ENCODE peak calls at places on chromosome 13, in six cellular contexts. I, U, Q, R, H and X are unnamed samples.

GRCh38 chr13:21137696-21138095 is 38.7 kb downstream of the SKA3 start:
- DNase-seq in H (peak), I (no peak), Q (no peak), U (peak), R (peak), X (no peak)

GRCh38 chr13:112657850-112658445 is 31.9 kb upstream of the ATP11A start:
- DNase-seq in R (peak), I (no peak), H (peak), U (peak), Q (no peak), X (peak)

GRCh38 chr13:38264363-38265134 is 85.1 kb upstream of the UFM1 start:
- DNase-seq in H (no peak), I (peak), U (no peak), R (no peak), Q (no peak), X (no peak)

GRCh38 chr13:108069521-108070210 is 145.7 kb downstream of the LIG4 start:
- DNase-seq in I (no peak), H (no peak), R (no peak), U (no peak), Q (no peak), X (no peak)

GRCh38 chr13:23956106-23956505 is 58.8 kb upstream of the C1QTNF9B start:
- DNase-seq in U (peak), R (peak), I (no peak), H (peak), Q (no peak), X (no peak)

GRCh38 chr13:32538234-32538620 is 368 bp downstream of the N4BP2L2 start:
- DNase-seq in R (peak), U (peak), H (peak), I (peak), Q (peak), X (no peak)

GRCh38 chr13:66347718-66348117 is 882.4 kb downstream of the PCDH9 start:
- DNase-seq in H (no peak), I (no peak), R (no peak), Q (no peak), U (peak), X (no peak)

GRCh38 chr13:40061466-40062450 is 406.3 kb downstream of the COG6 start:
- DNase-seq in I (peak), U (peak), Q (no peak), H (no peak), R (no peak), X (no peak)

GRCh38 chr13:35818577-35819165 is 312.5 kb downstream of the DCLK1 start:
- DNase-seq in I (peak), U (peak), R (no peak), H (peak), Q (no peak), X (no peak)